ENCODE peak calls at places on chromosomes 3 and 15, in six cellular contexts. Z is suprapubic skin, Q is nephron progenitor cell, I is adipocyte, W is mucosa of descending colon, V is Right ventricle myocardium superior. M is an unnamed sample.

GRCh38 chr3:181729071-181729915 is 17.6 kb downstream of the SOX2 start:
- DNase-seq in Z (no peak), Q (no peak), I (no peak), W (no peak), V (no peak), M (no peak)

GRCh38 chr3:108333951-108334350 is 37.6 kb downstream of the HHLA2 start:
- DNase-seq in Z (no peak), Q (no peak), I (no peak), W (no peak), V (no peak), M (no peak)

GRCh38 chr3:24583004-24583403 is 88.4 kb upstream of the THRB start:
- DNase-seq in Z (no peak), Q (no peak), I (peak), W (no peak), V (no peak), M (no peak)

GRCh38 chr3:109643590-109643989 is 306.2 kb upstream of the DPPA4 start:
- DNase-seq in Z (no peak), Q (no peak), I (peak), W (no peak), V (no peak), M (peak)

GRCh38 chr15:33392453-33392852 is 81.7 kb downstream of the RYR3 start:
- DNase-seq in Z (no peak), Q (no peak), I (no peak), W (no peak), V (no peak), M (no peak)

GRCh38 chr3:69791111-69791510 is 51.8 kb downstream of the MITF start:
- DNase-seq in Z (peak), Q (no peak), I (peak), W (peak), V (peak), M (no peak)

GRCh38 chr3:189776163-189776824 is 145.1 kb downstream of the TP63 start:
- DNase-seq in Z (no peak), Q (no peak), I (no peak), W (no peak), V (no peak), M (no peak)

GRCh38 chr3:47347217-47347801 is 33.5 kb upstream of the PTPN23 start:
- DNase-seq in Z (no peak), Q (no peak), I (peak), W (peak), V (no peak), M (no peak)

GRCh38 chr3:128319741-128320141 is 146.9 kb downstream of the DNAJB8 start:
- DNase-seq in Z (peak), Q (no peak), I (no peak), W (no peak), V (no peak), M (no peak)

GRCh38 chr15:29156521-29156920 is 113.1 kb downstream of the NSMCE3 start:
- DNase-seq in Z (peak), Q (no peak), I (no peak), W (no peak), V (no peak), M (no peak)

GRCh38 chr3:161914703-161915102 is 418.1 kb downstream of the OTOL1 start:
- DNase-seq in Z (no peak), Q (peak), I (peak), W (peak), V (peak), M (no peak)

GRCh38 chr15:60397772-60398445 is at the start of gene ANXA2:
- DNase-seq in Z (peak), Q (peak), I (peak), W (peak), V (peak), M (peak)

GRCh38 chr3:23712656-23713559 is 92.8 kb upstream of the UBE2E1 start:
- DNase-seq in Z (no peak), Q (peak), I (peak), W (no peak), V (no peak), M (no peak)

GRCh38 chr3:52596658-52597265 is 60.4 kb downstream of the UQCC5 start:
- DNase-seq in Z (no peak), Q (no peak), I (no peak), W (no peak), V (no peak), M (no peak)

GRCh38 chr15:98085003-98085639 is 124.6 kb downstream of the ARRDC4 start:
- DNase-seq in Z (no peak), Q (peak), I (peak), W (peak), V (no peak), M (no peak)

GRCh38 chr3:25911525-25912295 is 121.8 kb downstream of the OXSM start:
- DNase-seq in Z (no peak), Q (no peak), I (no peak), W (no peak), V (no peak), M (no peak)

GRCh38 chr3:67678665-67679064 is 24.3 kb upstream of the SUCLG2 start:
- DNase-seq in Z (no peak), Q (no peak), I (no peak), W (no peak), V (no peak), M (no peak)

GRCh38 chr15:37765809-37766208 is 168.6 kb upstream of the TMCO5A start:
- DNase-seq in Z (no peak), Q (no peak), I (no peak), W (peak), V (peak), M (no peak)

GRCh38 chr15:80662129-80662528 is 33.0 kb upstream of the ABHD17C start:
- DNase-seq in Z (no peak), Q (no peak), I (no peak), W (no peak), V (no peak), M (no peak)

GRCh38 chr3:192916455-192917257 is 1.0 kb downstream of the MB21D2 start:
- DNase-seq in Z (peak), Q (peak), I (peak), W (peak), V (peak), M (no peak)

GRCh38 chr3:123246846-123247245 is 45.1 kb downstream of the SEC22A start:
- DNase-seq in Z (no peak), Q (no peak), I (no peak), W (no peak), V (no peak), M (no peak)

GRCh38 chr3:9897408-9898372 is 5.0 kb upstream of the IL17RE start:
- DNase-seq in Z (no peak), Q (no peak), I (no peak), W (peak), V (no peak), M (no peak)

GRCh38 chr15:58762731-58763130 is 8.4 kb upstream of the MINDY2 start:
- DNase-seq in Z (no peak), Q (no peak), I (no peak), W (no peak), V (no peak), M (no peak)

GRCh38 chr15:69305204-69305931 is 6.7 kb downstream of the PAQR5 start:
- DNase-seq in Z (no peak), Q (no peak), I (peak), W (peak), V (no peak), M (peak)

GRCh38 chr15:44082558-44083151 is 112.4 kb downstream of the FRMD5 start:
- DNase-seq in Z (no peak), Q (no peak), I (peak), W (no peak), V (no peak), M (no peak)

GRCh38 chr3:179309225-179310109 is 13.4 kb upstream of the ZNF639 start:
- DNase-seq in Z (no peak), Q (no peak), I (no peak), W (no peak), V (no peak), M (no peak)

GRCh38 chr3:108835101-108835500 is 12.5 kb downstream of the TRAT1 start:
- DNase-seq in Z (no peak), Q (no peak), I (no peak), W (no peak), V (no peak), M (no peak)

GRCh38 chr15:31392761-31393401 is 66.2 kb downstream of the KLF13 start:
- DNase-seq in Z (no peak), Q (peak), I (no peak), W (peak), V (peak), M (no peak)